ENCODE peak calls at places on chromosome 19, in eight cellular contexts. S is left kidney; M is GM12891; N is aorta; C is mucosa of gallbladder; V is AG09319; J is A549; I is activated CD4-positive, CD25-positive, alpha-beta regulatory T cell. U is an unnamed sample.

GRCh38 chr19:1172353-1173159 is 1.5 kb downstream of the SBNO2 start:
- DNase-seq in S (peak; percentile 69), M (no peak), N (peak; percentile 87), C (no peak), V (no peak), J (no peak), I (no peak), U (peak; percentile 71)

GRCh38 chr19:29378126-29378525 is 147.7 kb upstream of the VSTM2B start:
- DNase-seq in S (no peak), M (no peak), N (no peak), C (no peak), V (no peak), J (no peak), I (no peak), U (peak; percentile 34)

GRCh38 chr19:32404213-32404938 is 1.2 kb upstream of the DPY19L3 start:
- DNase-seq in S (no peak), M (no peak), N (no peak), C (no peak), V (no peak), J (no peak), I (no peak), U (peak; percentile 48)

GRCh38 chr19:29529646-29530548 is 4.1 kb downstream of the VSTM2B start:
- DNase-seq in S (peak; percentile 70), M (no peak), N (peak; percentile 62), C (no peak), V (no peak), J (no peak), I (no peak), U (peak; percentile 67)

GRCh38 chr19:5480427-5480836 is 25.2 kb downstream of the ZNRF4 start:
- DNase-seq in S (peak; percentile 24), M (no peak), N (no peak), C (no peak), V (no peak), J (peak; percentile 46), I (no peak), U (no peak)

GRCh38 chr19:55041244-55041626 is 3.2 kb upstream of the GP6 start:
- DNase-seq in S (no peak), M (no peak), N (no peak), C (no peak), V (no peak), J (no peak), I (no peak), U (no peak)

GRCh38 chr19:16899566-16900075 is 10.8 kb downstream of the F2RL3 start:
- DNase-seq in S (no peak), M (peak; percentile 69), N (no peak), C (no peak), V (no peak), J (peak; percentile 64), I (no peak), U (peak; percentile 74)

GRCh38 chr19:16465239-16465638 is 6.5 kb downstream of the EPS15L1 start:
- DNase-seq in S (no peak), M (no peak), N (no peak), C (no peak), V (no peak), J (no peak), I (no peak), U (no peak)

GRCh38 chr19:18053571-18054219 is 33.0 kb downstream of the IL12RB1 start:
- DNase-seq in S (no peak), M (no peak), N (no peak), C (no peak), V (peak; percentile 76), J (no peak), I (no peak), U (no peak)

GRCh38 chr19:5147971-5148793 is 179.3 kb downstream of the KDM4B start:
- DNase-seq in S (no peak), M (no peak), N (peak; percentile 79), C (no peak), V (no peak), J (no peak), I (no peak), U (no peak)

GRCh38 chr19:4370418-4371041 is 27.2 kb downstream of the MPND start:
- DNase-seq in S (no peak), M (no peak), N (no peak), C (no peak), V (no peak), J (no peak), I (no peak), U (no peak)